ENCODE peak calls at places on chromosomes 2 and 18, in nine cellular contexts. M is GM23338, A is dorsolateral prefrontal cortex, C is fibroblast of lung, R is upper lobe of left lung, E is lower lobe of right lung, Z is spleen, G is uterus, F is cardiac muscle cell. U is an unnamed sample.

GRCh38 chr2:196242131-196242620 is 70.8 kb upstream of the STK17B start:
- DNase-seq in M (no peak), R (peak; percentile 43), Z (peak; percentile 80), A (no peak), F (no peak), G (no peak), C (peak; percentile 71), E (peak; percentile 53), U (no peak)

GRCh38 chr2:44324971-44325426 is 36.3 kb downstream of the PREPL start:
- DNase-seq in F (peak; percentile 9), G (no peak), M (no peak), E (no peak), Z (no peak), R (no peak), A (no peak), C (peak; percentile 74), U (no peak)

GRCh38 chr2:20093263-20094141 is 42.1 kb upstream of the LAPTM4A start:
- DNase-seq in R (no peak), C (peak; percentile 69), A (no peak), G (peak; percentile 70), F (peak; percentile 83), E (no peak), Z (no peak), M (peak; percentile 88), U (peak; percentile 37)

GRCh38 chr2:44245068-44245861 is 30.0 kb upstream of the SLC3A1 start:
- DNase-seq in C (no peak), G (no peak), Z (no peak), M (peak; percentile 21), E (no peak), F (no peak), A (no peak), R (no peak), U (no peak)

GRCh38 chr2:138421971-138422335 is 79.6 kb upstream of the SPOPL start:
- DNase-seq in C (peak; percentile 90), A (no peak), E (no peak), M (no peak), F (no peak), G (no peak), Z (no peak), R (peak; percentile 53), U (peak; percentile 75)

GRCh38 chr2:175744000-175744399 is 258.1 kb downstream of the LNPK start:
- DNase-seq in Z (no peak), G (no peak), F (no peak), M (peak; percentile 71), A (no peak), C (peak; percentile 32), E (no peak), R (no peak), U (no peak)

GRCh38 chr18:7789853-7790552 is 222.9 kb downstream of the PTPRM start:
- DNase-seq in C (peak; percentile 31), E (no peak), A (no peak), Z (no peak), R (peak; percentile 47), F (peak; percentile 74), G (no peak), M (peak; percentile 92), U (peak; percentile 44)

GRCh38 chr2:25559148-25559547 is 114.2 kb downstream of the DTNB start:
- DNase-seq in E (no peak), G (no peak), C (no peak), A (no peak), Z (no peak), F (no peak), M (no peak), R (no peak), U (no peak)

GRCh38 chr2:6955523-6956136 is 38.4 kb downstream of the RNF144A start:
- DNase-seq in Z (no peak), M (no peak), C (no peak), A (no peak), R (no peak), E (no peak), G (no peak), F (peak; percentile 32), U (no peak)

GRCh38 chr2:24231461-24231881 is 56.6 kb downstream of the FAM228A start:
- DNase-seq in M (no peak), G (no peak), E (no peak), C (peak; percentile 68), Z (no peak), R (no peak), A (peak; percentile 71), F (no peak), U (no peak)

GRCh38 chr2:190469770-190470169 is 61.6 kb downstream of the MFSD6 start:
- DNase-seq in M (no peak), A (no peak), G (peak; percentile 63), E (no peak), C (peak; percentile 74), Z (no peak), R (no peak), F (peak; percentile 16), U (peak; percentile 76)

GRCh38 chr2:207706936-207707860 is 4.2 kb upstream of the CCNYL1 start:
- DNase-seq in F (no peak), E (no peak), Z (no peak), C (no peak), M (peak; percentile 34), R (no peak), A (no peak), G (no peak), U (no peak)

GRCh38 chr2:5315512-5315911 is 376.7 kb upstream of the SOX11 start:
- DNase-seq in M (no peak), Z (no peak), G (no peak), C (no peak), E (no peak), A (no peak), F (peak; percentile 2), R (no peak), U (no peak)

GRCh38 chr2:241619602-241620418 is 17.1 kb downstream of the THAP4 start:
- DNase-seq in R (no peak), Z (no peak), A (no peak), F (no peak), M (no peak), C (no peak), G (no peak), E (no peak), U (no peak)

GRCh38 chr2:238097201-238097987 is 2.7 kb upstream of the ESPNL start:
- DNase-seq in R (no peak), M (no peak), F (no peak), Z (no peak), E (no peak), C (no peak), A (no peak), G (no peak), U (no peak)

GRCh38 chr18:41967680-41968079 is 12.6 kb downstream of the PIK3C3 start:
- DNase-seq in G (no peak), A (no peak), F (no peak), M (no peak), R (no peak), Z (no peak), E (no peak), C (no peak), U (no peak)
- H3K27ac ChIP-seq in G (no peak overlapping the region), A (peak overlapping the region; percentile 64), F (no peak overlapping the region), M (no peak overlapping the region), R (no peak overlapping the region), Z (no peak overlapping the region), E (no peak overlapping the region), C (no peak overlapping the region), U (no peak overlapping the region)

DNA sequence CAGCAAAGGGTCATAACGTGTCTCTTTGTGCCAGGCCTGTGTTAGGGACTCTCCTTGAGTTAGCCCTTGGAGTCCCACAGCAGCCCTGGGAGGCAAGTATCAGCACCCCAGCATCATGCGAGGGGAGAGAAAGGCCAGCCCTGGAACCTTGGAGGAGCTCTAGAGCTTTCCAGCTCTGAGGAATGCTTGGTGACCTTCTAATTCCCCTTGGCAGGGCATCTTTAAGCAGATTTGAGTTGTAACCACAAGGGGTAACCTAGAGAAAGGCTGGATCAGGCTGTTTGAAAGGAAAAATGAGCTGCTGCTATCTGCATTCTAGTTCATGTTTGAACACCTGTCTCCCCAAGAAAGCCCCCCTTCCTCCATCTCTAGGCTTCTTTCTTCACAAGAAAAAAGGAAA is 23.8 kb upstream of the ODC1 start:
- DNase-seq in E (no peak), M (peak; percentile 27), C (no peak), G (no peak), A (no peak), Z (peak; percentile 6), R (no peak), F (no peak), U (no peak)
- TF ChIP-seq CTCF in E (no peak), M (no peak), C (no peak), G (no peak), A (no peak), Z (no peak), R (no peak), F (no peak), U (no peak)

GRCh38 chr2:38099096-38099997 is 23.4 kb upstream of the CYP1B1 start:
- DNase-seq in A (no peak), E (no peak), Z (no peak), F (no peak), C (no peak), R (no peak), G (no peak), M (peak; percentile 73), U (no peak)

GRCh38 chr2:38095655-38095995 is 19.7 kb upstream of the CYP1B1 start:
- DNase-seq in R (no peak), G (no peak), A (no peak), F (no peak), Z (no peak), M (no peak), E (no peak), C (no peak), U (no peak)

GRCh38 chr2:38097611-38098350 is 21.8 kb upstream of the CYP1B1 start:
- DNase-seq in G (no peak), Z (no peak), C (peak; percentile 78), E (no peak), R (no peak), A (no peak), F (no peak), M (no peak), U (no peak)

GRCh38 chr2:38095996-38096861 is 20.3 kb upstream of the CYP1B1 start:
- DNase-seq in C (peak; percentile 28), G (no peak), A (no peak), Z (no peak), R (peak; percentile 76), M (peak; percentile 69), F (peak; percentile 18), E (no peak), U (peak; percentile 73)

GRCh38 chr2:38098351-38099095 is 22.6 kb upstream of the CYP1B1 start:
- DNase-seq in A (no peak), E (no peak), R (no peak), C (no peak), G (no peak), M (peak; percentile 25), Z (no peak), F (no peak), U (no peak)
- H3K27ac ChIP-seq in A (no peak overlapping the region), E (peak overlapping the region; percentile 74), R (peak overlapping the region; percentile 73), C (peak overlapping the region; percentile 46), G (peak overlapping the region; percentile 80), M (no peak overlapping the region), Z (peak overlapping the region; percentile 57), F (no peak overlapping the region), U (no peak overlapping the region)

GRCh38 chr18:33749831-33750230 is 171.8 kb downstream of the ASXL3 start:
- DNase-seq in F (no peak), R (no peak), M (no peak), Z (no peak), C (no peak), G (no peak), E (no peak), A (no peak), U (no peak)

GRCh38 chr18:33745396-33745795 is 167.4 kb downstream of the ASXL3 start:
- DNase-seq in G (no peak), A (no peak), M (no peak), F (no peak), R (no peak), E (no peak), Z (no peak), C (no peak), U (no peak)

GRCh38 chr18:33746261-33746660 is 168.2 kb downstream of the ASXL3 start:
- DNase-seq in E (no peak), M (no peak), G (no peak), Z (no peak), A (no peak), C (no peak), F (no peak), R (no peak), U (no peak)

GRCh38 chr18:33744032-33744697 is 166.1 kb downstream of the ASXL3 start:
- DNase-seq in C (no peak), R (no peak), G (no peak), F (no peak), M (peak; percentile 29), A (no peak), E (no peak), Z (no peak), U (no peak)
- TF ChIP-seq CTCF in C (peak; percentile 11), R (no peak), G (no peak), F (no peak), M (peak; percentile 35), A (peak; percentile 14), E (no peak), Z (no peak), U (no peak)